ENCODE peak calls at places on chromosomes 11 and 22, in eight cellular contexts. C is left ventricle myocardium inferior, V is H9, P is IMR-90, H is upper lobe of right lung, W is fibroblast of lung, B is A549, A is HCT116. E is an unnamed sample.

GRCh38 chr11:44746894-44747293 is 20.1 kb downstream of the TSPAN18 start:
- DNase-seq in C (peak; percentile 67), V (peak; percentile 29), P (no peak), H (no peak), W (no peak), B (no peak), A (no peak), E (no peak)

GRCh38 chr11:697028-697491 is 1.4 kb downstream of the TMEM80 start:
- DNase-seq in C (no peak), V (no peak), P (peak; percentile 90), H (no peak), W (peak; percentile 93), B (no peak), A (no peak), E (peak; percentile 65)

GRCh38 chr11:133978816-133979215 is 22.0 kb upstream of the IGSF9B start:
- DNase-seq in C (no peak), V (no peak), P (peak; percentile 3), H (no peak), W (peak; percentile 16), B (no peak), A (no peak), E (no peak)

GRCh38 chr22:21802673-21803072 is 64.8 kb downstream of the MAPK1 start:
- DNase-seq in C (no peak), V (no peak), P (no peak), H (no peak), W (no peak), B (no peak), A (no peak), E (no peak)

GRCh38 chr22:17772249-17772962 is 1.9 kb downstream of the BID start:
- DNase-seq in C (no peak), V (no peak), P (peak; percentile 42), H (no peak), W (peak; percentile 44), B (no peak), A (no peak), E (no peak)

GRCh38 chr11:64455436-64456261 is 96.7 kb downstream of the RPS6KA4 start:
- DNase-seq in C (no peak), V (no peak), P (no peak), H (peak; percentile 61), W (no peak), B (no peak), A (no peak), E (no peak)

GRCh38 chr11:40289370-40289769 is 1170.1 kb downstream of the LRRC4C start:
- DNase-seq in C (no peak), V (no peak), P (no peak), H (no peak), W (no peak), B (no peak), A (no peak), E (no peak)

GRCh38 chr11:38046571-38047135 is 1448.6 kb upstream of the RAG2 start:
- DNase-seq in C (no peak), V (peak; percentile 29), P (no peak), H (no peak), W (no peak), B (no peak), A (no peak), E (no peak)

GRCh38 chr11:2208691-2209369 is 37.2 kb upstream of the TH start:
- DNase-seq in C (peak; percentile 13), V (peak; percentile 45), P (no peak), H (peak; percentile 63), W (no peak), B (no peak), A (no peak), E (no peak)

GRCh38 chr22:43185860-43186261 is 1.1 kb downstream of the TTLL12 start:
- DNase-seq in C (peak; percentile 67), V (no peak), P (peak; percentile 23), H (no peak), W (peak; percentile 24), B (peak; percentile 26), A (peak; percentile 29), E (no peak)

GRCh38 chr11:16997624-16998023 is 16.6 kb downstream of the PLEKHA7 start:
- DNase-seq in C (peak; percentile 30), V (no peak), P (no peak), H (no peak), W (no peak), B (no peak), A (no peak), E (no peak)

GRCh38 chr22:39182478-39183030 is 30.1 kb upstream of the CBX7 start:
- DNase-seq in C (no peak), V (no peak), P (no peak), H (no peak), W (peak; percentile 36), B (no peak), A (no peak), E (no peak)

GRCh38 chr22:39188809-39189208 is 36.3 kb upstream of the CBX7 start:
- DNase-seq in C (no peak), V (no peak), P (no peak), H (no peak), W (no peak), B (no peak), A (no peak), E (no peak)

GRCh38 chr22:39183991-39184585 is 31.6 kb upstream of the CBX7 start:
- DNase-seq in C (no peak), V (no peak), P (peak; percentile 63), H (peak; percentile 62), W (peak; percentile 77), B (no peak), A (peak; percentile 27), E (no peak)

GRCh38 chr22:39184586-39185577 is 32.4 kb upstream of the CBX7 start:
- DNase-seq in C (no peak), V (no peak), P (no peak), H (peak; percentile 46), W (peak; percentile 50), B (no peak), A (no peak), E (no peak)

DNA sequence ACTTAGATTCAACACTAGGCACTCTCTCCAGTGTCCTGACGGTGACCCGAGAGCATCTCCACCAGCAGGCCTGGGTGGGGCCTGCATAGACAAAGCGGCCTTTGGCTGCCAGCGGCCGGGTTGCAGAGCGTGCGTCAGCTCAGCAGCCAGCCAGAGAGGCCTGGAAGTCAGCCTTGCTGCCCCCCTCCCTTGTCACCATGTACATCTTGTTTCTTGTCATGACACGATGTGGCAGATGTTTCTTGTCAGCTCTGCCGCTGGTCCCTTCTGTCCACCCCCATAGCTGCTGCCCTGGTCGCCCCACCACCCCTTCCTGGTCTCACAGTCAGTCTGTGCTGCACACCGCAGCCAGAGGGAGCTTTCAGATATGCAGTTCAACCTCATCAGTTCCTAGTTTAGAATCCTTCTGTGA is 33.1 kb upstream of the CBX7 start:
- DNase-seq in C (peak; percentile 80), V (no peak), P (peak; percentile 49), H (peak; percentile 73), W (peak; percentile 29), B (no peak), A (no peak), E (no peak)
- TF ChIP-seq CTCF in C (peak; percentile 74), V (no peak), P (peak; percentile 40), H (peak; percentile 41), W (peak; percentile 44), B (no peak), A (no peak), E (peak; percentile 48)

DNA sequence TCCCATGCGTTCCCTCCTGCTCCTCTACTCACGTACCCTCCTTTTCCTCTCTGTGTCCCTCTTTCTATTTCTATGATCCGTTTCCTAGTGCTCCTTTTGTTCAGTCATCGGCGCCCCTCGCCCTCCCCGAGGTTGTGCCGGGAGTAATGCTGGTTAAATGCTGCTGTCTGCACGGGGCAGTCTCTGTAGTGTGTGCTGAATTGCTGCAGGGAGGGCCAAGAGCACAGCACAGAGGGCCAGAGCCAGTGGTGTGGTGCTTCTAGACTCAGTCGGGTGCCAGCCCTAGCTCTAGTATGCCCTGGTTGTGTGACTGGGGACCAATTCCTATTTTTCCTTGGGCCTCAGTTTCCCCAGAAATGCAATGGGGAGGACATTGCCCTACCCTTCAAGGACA is 98.3 kb downstream of the PKNOX2 start:
- DNase-seq in C (no peak), V (peak; percentile 52), P (peak; percentile 47), H (no peak), W (no peak), B (no peak), A (no peak), E (no peak)
- H3K9me3 ChIP-seq in C (no peaks in the 10 kb centered on the region), V (no peaks in the 10 kb centered on the region), P (no peaks in the 10 kb centered on the region), H (no peaks in the 10 kb centered on the region), W (no peaks in the 10 kb centered on the region), B (no peaks in the 10 kb centered on the region), A (no peaks in the 10 kb centered on the region), E (no peaks in the 10 kb centered on the region)

GRCh38 chr11:18526130-18526520 is 617 bp downstream of the TSG101 start:
- DNase-seq in C (no peak), V (no peak), P (no peak), H (no peak), W (no peak), B (no peak), A (no peak), E (no peak)

GRCh38 chr11:18524248-18524647 is 2.5 kb downstream of the TSG101 start:
- DNase-seq in C (no peak), V (no peak), P (no peak), H (no peak), W (no peak), B (no peak), A (no peak), E (no peak)

GRCh38 chr11:18523079-18523478 is 3.7 kb downstream of the TSG101 start:
- DNase-seq in C (no peak), V (no peak), P (no peak), H (no peak), W (no peak), B (no peak), A (no peak), E (no peak)

GRCh38 chr11:18521123-18521522 is 5.6 kb downstream of the TSG101 start:
- DNase-seq in C (no peak), V (no peak), P (no peak), H (no peak), W (no peak), B (no peak), A (no peak), E (no peak)

GRCh38 chr11:18522388-18522787 is 4.4 kb downstream of the TSG101 start:
- DNase-seq in C (no peak), V (no peak), P (no peak), H (no peak), W (no peak), B (peak; percentile 50), A (no peak), E (no peak)
- TF ChIP-seq CTCF in C (no peak), V (peak; percentile 47), P (peak; percentile 7), H (no peak), W (no peak), B (no peak), A (no peak), E (no peak)

GRCh38 chr11:70848243-70848750 is 404.1 kb downstream of the SHANK2 start:
- DNase-seq in C (no peak), V (no peak), P (no peak), H (no peak), W (no peak), B (no peak), A (no peak), E (no peak)
- H3K9me3 ChIP-seq in C (peaks cover 20% of the 10 kb centered on the region), V (no peaks in the 10 kb centered on the region), P (peaks cover 3% of the 10 kb centered on the region), H (no peaks in the 10 kb centered on the region), W (no peaks in the 10 kb centered on the region), B (no peaks in the 10 kb centered on the region), A (no peaks in the 10 kb centered on the region), E (peaks cover 83% of the 10 kb centered on the region)

E was measured in AG04450.